ENCODE peak calls at places on chromosome 1, in five cellular contexts. A is CD4-positive, alpha-beta T cell; H is GOT3; C is M059J; K is NCI-H1694 treated with DMSO at 0.1 percent for 48 hours. P is an unnamed sample.

GRCh38 chr1:108125312-108126138 is 74.6 kb downstream of the SLC25A24 start:
- DNase-seq in A (peak; percentile 54), H (no peak), K (peak; percentile 88), C (peak; percentile 71), P (peak; percentile 86)

GRCh38 chr1:31843506-31843905 is 27.7 kb upstream of the SPOCD1 start:
- DNase-seq in A (no peak), C (peak; percentile 70), K (peak; percentile 25), H (peak; percentile 10), P (no peak)

GRCh38 chr1:66217021-66217420 is 316.9 kb upstream of the SGIP1 start:
- DNase-seq in K (no peak), H (no peak), C (peak; percentile 81), A (no peak), P (no peak)

GRCh38 chr1:31507676-31508530 is 68.4 kb upstream of the TINAGL1 start:
- DNase-seq in H (no peak), C (no peak), K (no peak), A (no peak), P (no peak)

GRCh38 chr1:116766616-116767469 is 12.6 kb downstream of the CD2 start:
- DNase-seq in A (peak; percentile 41), H (no peak), K (no peak), C (peak; percentile 55), P (peak; percentile 47)

GRCh38 chr1:110309768-110310167 is 29.4 kb upstream of the RBM15 start:
- DNase-seq in H (no peak), C (peak; percentile 79), A (no peak), K (no peak), P (no peak)

GRCh38 chr1:206551985-206552325 is 44.6 kb downstream of the RASSF5 start:
- DNase-seq in C (no peak), K (no peak), H (no peak), A (peak; percentile 63), P (no peak)

GRCh38 chr1:228511539-228512445 is 24.6 kb downstream of the RNF187 start:
- DNase-seq in A (no peak), C (no peak), K (no peak), H (no peak), P (no peak)

GRCh38 chr1:26824735-26825134 is 1.8 kb upstream of the ZDHHC18 start:
- DNase-seq in K (no peak), H (no peak), A (no peak), C (no peak), P (no peak)

GRCh38 chr1:42746436-42747105 is 6.5 kb upstream of the CLDN19 start:
- DNase-seq in K (no peak), C (no peak), H (no peak), A (no peak), P (no peak)

P was measured in NCI-H2171 treated with DMSO at 0.1 percent for 48 hours.